ENCODE peak calls at places on chromosomes 1 and 21, in nine cellular contexts. U is GM12878, Y is stomach, G is right lobe of liver, D is erythroblast, O is tibial nerve, C is H54, A is Peyer's patch, S is ovary. T is an unnamed sample.

GRCh38 chr1:17207540-17207939 is 2.6 kb downstream of the PADI1 start:
- DNase-seq in G (no peak), A (no peak), C (no peak), Y (no peak), O (no peak), U (no peak), D (no peak), S (no peak), T (no peak)

GRCh38 chr1:35506960-35507901 is 50.0 kb downstream of the KIAA0319L start:
- DNase-seq in S (no peak), G (no peak), A (no peak), D (peak; percentile 52), O (no peak), U (peak; percentile 76), Y (no peak), C (no peak), T (no peak)

GRCh38 chr1:231724876-231725647 is 98.5 kb downstream of the DISC1 start:
- DNase-seq in A (no peak), U (no peak), O (no peak), D (peak; percentile 72), C (peak; percentile 43), G (no peak), S (no peak), Y (no peak), T (peak; percentile 74)

GRCh38 chr1:59994302-59995198 is 68.0 kb upstream of the CYP2J2 start:
- DNase-seq in C (no peak), O (peak; percentile 33), A (no peak), Y (no peak), D (no peak), U (no peak), S (no peak), G (no peak), T (no peak)

GRCh38 chr21:26366781-26367180 is 196.2 kb upstream of the APP start:
- DNase-seq in O (no peak), G (no peak), S (no peak), U (no peak), C (peak; percentile 4), Y (no peak), A (no peak), D (no peak), T (no peak)

GRCh38 chr1:47205918-47206317 is 16.1 kb upstream of the PDZK1IP1 start:
- DNase-seq in C (no peak), D (no peak), S (no peak), G (no peak), O (no peak), U (no peak), A (no peak), Y (no peak), T (no peak)

GRCh38 chr1:15765495-15766194 is 7.0 kb downstream of the FBLIM1 start:
- DNase-seq in S (no peak), Y (no peak), G (no peak), A (no peak), U (no peak), D (no peak), C (no peak), O (no peak), T (no peak)

GRCh38 chr1:179817056-179817455 is 60.5 kb downstream of the TOR1AIP2 start:
- DNase-seq in U (no peak), O (no peak), G (no peak), S (no peak), D (no peak), C (no peak), Y (no peak), A (no peak), T (no peak)

GRCh38 chr1:212566522-212567479 is 41.8 kb upstream of the ATF3 start:
- DNase-seq in G (no peak), S (no peak), A (no peak), C (peak; percentile 33), U (peak; percentile 92), Y (peak; percentile 34), O (peak; percentile 30), D (peak; percentile 82), T (peak; percentile 64)

GRCh38 chr21:18549214-18549905 is 145.8 kb upstream of the TMPRSS15 start:
- DNase-seq in S (no peak), C (no peak), Y (no peak), G (no peak), A (no peak), D (no peak), O (no peak), U (no peak), T (no peak)

GRCh38 chr1:18819986-18820790 is 39.3 kb downstream of the TAS1R2 start:
- DNase-seq in D (no peak), C (no peak), G (no peak), U (no peak), A (no peak), O (no peak), S (no peak), Y (no peak), T (no peak)

DNA sequence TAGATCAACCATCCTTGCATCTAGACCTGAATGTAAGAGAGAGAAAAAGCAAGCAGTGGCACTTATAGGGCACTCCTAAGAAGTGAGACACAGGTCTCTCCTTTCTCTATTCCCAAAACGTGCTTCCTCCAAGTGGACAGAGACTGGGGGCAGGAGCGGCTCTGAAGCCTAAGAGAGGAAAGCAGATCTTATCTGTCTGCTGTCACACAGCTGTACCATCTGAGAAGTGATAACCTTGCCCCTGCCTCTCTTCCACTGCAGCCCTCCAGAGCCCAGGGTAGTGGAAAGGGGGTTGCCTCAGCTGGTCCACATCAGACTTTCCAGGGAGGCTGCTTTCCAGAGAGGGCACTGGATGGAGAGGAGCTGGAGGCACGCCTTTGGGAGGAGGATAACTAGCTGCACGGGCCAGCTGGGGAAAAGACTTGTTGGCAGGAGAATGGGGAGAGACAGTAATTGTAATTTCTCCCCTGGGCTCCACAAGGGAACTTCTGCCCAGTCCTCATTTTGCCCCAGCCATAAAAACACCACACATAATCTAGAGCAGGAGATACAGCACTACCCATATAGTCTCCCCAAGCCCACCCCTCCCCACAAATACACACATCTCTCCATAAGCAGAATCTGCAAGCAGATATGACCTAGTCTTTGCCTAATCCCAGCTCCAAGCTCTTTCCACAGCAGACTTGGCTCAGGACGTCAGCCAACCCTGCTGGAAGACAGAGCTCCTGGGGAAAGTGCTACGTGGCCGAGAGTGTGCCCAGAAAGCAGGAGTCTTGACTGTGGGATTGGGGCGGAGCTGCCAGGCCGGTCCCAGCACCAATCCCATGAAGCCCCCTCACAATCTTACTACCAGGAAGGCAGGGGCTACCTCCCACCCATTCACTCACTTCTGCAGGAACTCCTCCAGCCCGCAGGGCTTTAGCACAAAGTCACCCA is 31.2 kb downstream of the PIK3C2B start:
- DNase-seq in D (no peak), C (no peak), A (no peak), Y (no peak), U (no peak), S (no peak), O (no peak), G (no peak), T (no peak)
- TF ChIP-seq POLR2A in D (no peak), C (no peak), A (no peak), Y (no peak), U (no peak), S (no peak), O (no peak), G (no peak), T (no peak)

GRCh38 chr21:44262338-44263048 is 796 bp upstream of the DNMT3L start:
- DNase-seq in O (no peak), C (no peak), Y (no peak), A (no peak), S (no peak), D (no peak), U (no peak), G (peak; percentile 39), T (no peak)

GRCh38 chr21:44265734-44266270 is 4.1 kb upstream of the DNMT3L start:
- DNase-seq in U (no peak), D (no peak), C (no peak), A (no peak), S (no peak), G (peak; percentile 35), O (no peak), Y (no peak), T (no peak)

GRCh38 chr21:44261675-44262295 is at the start of gene DNMT3L:
- DNase-seq in D (no peak), O (no peak), S (no peak), U (no peak), A (no peak), G (peak; percentile 45), C (no peak), Y (no peak), T (no peak)

GRCh38 chr21:44263221-44263671 is 1.5 kb upstream of the DNMT3L start:
- DNase-seq in S (no peak), U (no peak), G (peak; percentile 54), Y (no peak), O (no peak), D (no peak), C (no peak), A (no peak), T (no peak)

GRCh38 chr21:44263768-44264167 is 2.1 kb upstream of the DNMT3L start:
- DNase-seq in A (no peak), G (peak; percentile 32), O (no peak), C (no peak), U (no peak), Y (no peak), S (no peak), D (no peak), T (no peak)
- TF ChIP-seq POLR2A in A (no peak), G (no peak), O (no peak), C (no peak), U (no peak), Y (no peak), S (no peak), D (no peak), T (no peak)

GRCh38 chr1:170273556-170274501 is 128.1 kb downstream of the NTMT2 start:
- DNase-seq in Y (no peak), O (peak; percentile 60), A (no peak), D (no peak), G (no peak), S (no peak), C (no peak), U (peak; percentile 13), T (no peak)

GRCh38 chr1:170277985-170278384 is 132.2 kb downstream of the NTMT2 start:
- DNase-seq in G (no peak), U (no peak), A (no peak), C (no peak), O (no peak), S (no peak), Y (no peak), D (no peak), T (no peak)
- TF ChIP-seq POLR2A in G (no peak), U (no peak), A (no peak), C (no peak), O (no peak), S (no peak), Y (no peak), D (no peak), T (no peak)

GRCh38 chr1:160521554-160521953 is 1.5 kb downstream of the SLAMF6 start:
- DNase-seq in C (no peak), O (no peak), A (no peak), U (no peak), S (no peak), G (no peak), Y (no peak), D (no peak), T (no peak)

GRCh38 chr1:160520999-160521398 is 2.1 kb downstream of the SLAMF6 start:
- DNase-seq in A (peak; percentile 40), G (no peak), U (no peak), S (no peak), D (no peak), O (no peak), C (no peak), Y (no peak), T (no peak)

GRCh38 chr1:160522136-160522535 is 919 bp downstream of the SLAMF6 start:
- DNase-seq in G (no peak), A (no peak), C (no peak), D (no peak), Y (no peak), O (no peak), S (no peak), U (no peak), T (no peak)

GRCh38 chr1:160520582-160520981 is 2.5 kb downstream of the SLAMF6 start:
- DNase-seq in S (no peak), O (no peak), D (no peak), Y (no peak), U (no peak), A (no peak), G (no peak), C (no peak), T (no peak)

GRCh38 chr1:160522622-160523345 is at the start of gene SLAMF6:
- DNase-seq in S (no peak), C (no peak), Y (no peak), A (peak; percentile 56), D (peak; percentile 28), G (no peak), O (no peak), U (peak; percentile 59), T (no peak)
- TF ChIP-seq POLR2A in S (no peak), C (no peak), Y (no peak), A (peak; percentile 20), D (no peak), G (no peak), O (no peak), U (peak; percentile 87), T (no peak)